ENCODE peak calls at places on chromosomes 7 and 10, in seven cellular contexts. U, S, A, V, H, P and C are unnamed samples.

GRCh38 chr10:86730227-86730626 is 26.2 kb upstream of the BMPR1A start:
- DNase-seq in U (no peak), S (no peak), A (peak), V (no peak), H (no peak), P (no peak), C (no peak)

GRCh38 chr7:98224701-98225181 is 13.5 kb downstream of the BHLHA15 start:
- DNase-seq in U (no peak), S (no peak), A (no peak), V (no peak), H (peak), P (no peak), C (no peak)

GRCh38 chr7:121397346-121397745 is 1.2 kb upstream of the FAM3C start:
- DNase-seq in U (no peak), S (peak), A (no peak), V (no peak), H (no peak), P (no peak), C (no peak)

GRCh38 chr7:157851501-157852067 is 514.8 kb downstream of the DNAJB6 start:
- DNase-seq in U (no peak), S (no peak), A (peak), V (no peak), H (peak), P (no peak), C (no peak)

GRCh38 chr7:89772276-89772675 is 382.0 kb upstream of the STEAP1 start:
- DNase-seq in U (no peak), S (peak), A (no peak), V (no peak), H (no peak), P (no peak), C (no peak)

GRCh38 chr10:113476191-113476590 is 76.7 kb upstream of the HABP2 start:
- DNase-seq in U (no peak), S (no peak), A (no peak), V (no peak), H (no peak), P (no peak), C (no peak)

GRCh38 chr10:44973323-44974081 is 5.1 kb downstream of the DEPP1 start:
- DNase-seq in U (no peak), S (no peak), A (no peak), V (no peak), H (no peak), P (no peak), C (no peak)

GRCh38 chr10:25206693-25207414 is 32.1 kb downstream of the GPR158 start:
- DNase-seq in U (no peak), S (no peak), A (no peak), V (no peak), H (no peak), P (no peak), C (no peak)

GRCh38 chr10:28946479-28946878 is 269.2 kb downstream of the BAMBI start:
- DNase-seq in U (no peak), S (no peak), A (no peak), V (no peak), H (no peak), P (no peak), C (no peak)

GRCh38 chr7:141071855-141072547 is 1.9 kb upstream of the TMEM178B start:
- DNase-seq in U (no peak), S (no peak), A (no peak), V (no peak), H (no peak), P (no peak), C (no peak)

GRCh38 chr10:51485668-51486067 is 213.7 kb downstream of the CSTF2T start:
- DNase-seq in U (no peak), S (no peak), A (no peak), V (no peak), H (no peak), P (no peak), C (no peak)

GRCh38 chr10:118277871-118278270 is 64.3 kb downstream of the FAM204A start:
- DNase-seq in U (no peak), S (no peak), A (no peak), V (no peak), H (no peak), P (no peak), C (no peak)

GRCh38 chr7:4479367-4480039 is 202.6 kb upstream of the FOXK1 start:
- DNase-seq in U (peak), S (peak), A (peak), V (peak), H (no peak), P (peak), C (peak)